ENCODE peak calls at places on chromosomes 12 and 14, in four cellular contexts. Q is left ventricle myocardium inferior, D is fibroblast of mammary gland, L is NB4. Z is an unnamed sample.

GRCh38 chr14:49598182-49598478 is 610 bp upstream of the LRR1 start:
- DNase-seq in D (no peak), L (peak), Q (no peak), Z (no peak)

GRCh38 chr12:120666577-120667390 is 20.2 kb upstream of the MLEC start:
- DNase-seq in L (no peak), Q (no peak), D (no peak), Z (no peak)

GRCh38 chr12:2794261-2794735 is 472 bp upstream of the FKBP4 start:
- DNase-seq in L (no peak), Q (no peak), D (peak), Z (no peak)

GRCh38 chr14:81231540-81231939 is 10.8 kb upstream of the GTF2A1 start:
- DNase-seq in D (no peak), Q (no peak), L (no peak), Z (no peak)

GRCh38 chr12:108107293-108107692 is 21.8 kb upstream of the WSCD2 start:
- DNase-seq in D (no peak), Q (no peak), L (no peak), Z (no peak)

GRCh38 chr12:124392991-124393790 is 98.3 kb downstream of the RFLNA start:
- DNase-seq in L (no peak), D (peak), Q (peak), Z (no peak)

GRCh38 chr14:37650356-37651037 is 55.1 kb downstream of the TTC6 start:
- DNase-seq in Q (no peak), D (no peak), L (no peak), Z (no peak)

GRCh38 chr12:7374423-7375144 is 69.4 kb downstream of the CD163L1 start:
- DNase-seq in L (peak), Q (peak), D (peak), Z (no peak)

GRCh38 chr12:31759621-31760459 is 31.0 kb upstream of the AMN1 start:
- DNase-seq in D (no peak), Q (no peak), L (no peak), Z (no peak)

GRCh38 chr12:26113853-26114719 is 10.8 kb downstream of the BHLHE41 start:
- DNase-seq in Q (peak), L (peak), D (peak), Z (no peak)

GRCh38 chr14:96851694-96852381 is 54.7 kb downstream of the VRK1 start:
- DNase-seq in D (peak), L (no peak), Q (no peak), Z (no peak)

GRCh38 chr14:53055003-53055402 is 98.1 kb downstream of the DDHD1 start:
- DNase-seq in Q (no peak), D (peak), L (peak), Z (peak)

GRCh38 chr12:70366581-70367267 is 634 bp downstream of the KCNMB4 start:
- DNase-seq in Q (peak), L (peak), D (peak), Z (no peak)

GRCh38 chr12:47875732-47876131 is 29.1 kb downstream of the VDR start:
- DNase-seq in D (no peak), L (no peak), Q (no peak), Z (no peak)

GRCh38 chr14:90291699-90292098 is 35.3 kb downstream of the PSMC1 start:
- DNase-seq in D (no peak), Q (no peak), L (no peak), Z (no peak)

GRCh38 chr12:104521731-104522130 is 65.0 kb downstream of the CHST11 start:
- DNase-seq in L (no peak), Q (no peak), D (peak), Z (no peak)

GRCh38 chr12:66269757-66270383 is 32.4 kb upstream of the HELB start:
- DNase-seq in Q (no peak), D (peak), L (peak), Z (peak)

GRCh38 chr12:26853303-26854027 is 20.5 kb upstream of the ITPR2 start:
- DNase-seq in L (peak), D (peak), Q (peak), Z (peak)

GRCh38 chr14:81565441-81566290 is 32.0 kb upstream of the SEL1L start:
- DNase-seq in Q (no peak), L (peak), D (peak), Z (no peak)

GRCh38 chr12:124620606-124621295 is 53.3 kb upstream of the NCOR2 start:
- DNase-seq in D (peak), Q (no peak), L (no peak), Z (no peak)

GRCh38 chr12:75892779-75893408 is 138.7 kb downstream of the PHLDA1 start:
- DNase-seq in L (peak), D (peak), Q (no peak), Z (no peak)

GRCh38 chr12:117789195-117789912 is 179.4 kb downstream of the KSR2 start:
- DNase-seq in Q (no peak), L (no peak), D (no peak), Z (no peak)
- TF ChIP-seq CTCF in Q (no peak), L (no peak), D (no peak), Z (no peak)

GRCh38 chr12:80607361-80608135 is 99.9 kb upstream of the MYF6 start:
- DNase-seq in Q (no peak), D (no peak), L (no peak), Z (no peak)
- H3K4me3 ChIP-seq in Q (no peak), D (no peak), L (no peak), Z (no peak)

GRCh38 chr12:130858084-130858483 is 13.8 kb upstream of the RAN start:
- DNase-seq in D (no peak), Q (no peak), L (no peak), Z (no peak)
- TF ChIP-seq CTCF in D (no peak), Q (no peak), L (no peak), Z (no peak)

GRCh38 chr14:76298896-76299295 is 77.0 kb upstream of the ESRRB start:
- DNase-seq in D (no peak), Q (no peak), L (no peak), Z (no peak)
- H3K4me3 ChIP-seq in D (no peak), Q (no peak), L (no peak), Z (no peak)

GRCh38 chr12:79689477-79690155 is 1.1 kb downstream of the PAWR start:
- DNase-seq in L (no peak), Q (peak), D (peak), Z (no peak)

GRCh38 chr12:79691299-79692248 is 810 bp upstream of the PAWR start:
- DNase-seq in L (no peak), D (peak), Q (no peak), Z (no peak)

GRCh38 chr12:79690156-79690605 is 583 bp downstream of the PAWR start:
- DNase-seq in D (no peak), Q (no peak), L (no peak), Z (no peak)

GRCh38 chr12:79692249-79692619 is 1.5 kb upstream of the PAWR start:
- DNase-seq in Q (no peak), L (no peak), D (no peak), Z (no peak)

DNA sequence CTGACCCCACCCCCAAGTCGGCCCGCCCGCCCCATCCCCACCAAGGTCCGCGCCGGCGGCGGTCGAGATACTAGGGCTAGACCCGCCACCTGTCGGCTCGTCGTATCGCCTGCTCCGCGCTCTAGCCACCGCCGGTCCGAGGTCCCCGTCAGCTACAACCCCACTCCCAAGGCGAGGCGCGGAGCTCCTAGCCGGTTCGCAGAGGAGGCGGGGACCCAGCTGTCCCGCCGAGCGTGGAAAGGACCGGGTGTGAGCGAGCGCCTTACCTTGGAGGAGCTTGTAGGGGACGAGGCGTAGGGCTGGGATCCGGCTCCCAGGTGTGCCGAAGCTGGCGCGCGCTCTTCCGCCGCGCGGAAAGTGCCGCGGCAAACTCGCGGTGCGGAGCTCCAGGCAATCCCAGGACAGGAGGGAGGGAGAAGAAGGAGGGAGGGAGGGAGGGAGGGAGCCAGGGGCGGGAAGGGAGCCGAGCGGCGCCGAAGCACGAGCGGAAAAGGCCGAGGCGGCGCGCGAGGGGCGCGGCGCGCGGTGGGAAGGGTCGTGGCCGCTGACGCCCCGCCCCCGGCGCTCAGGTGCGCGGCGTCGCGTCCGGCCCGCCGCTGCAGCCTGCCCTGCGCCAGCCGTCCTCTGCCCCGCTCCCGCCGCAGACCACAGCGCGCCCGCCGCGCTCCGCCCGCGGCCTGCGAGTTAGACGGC is at the start of gene PAWR:
- DNase-seq in L (no peak), D (peak), Q (peak), Z (no peak)
- TF ChIP-seq CTCF in L (no peak), D (no peak), Q (peak), Z (peak)

GRCh38 chr14:23558363-23559009 is 2.4 kb downstream of the THTPA start:
- DNase-seq in L (no peak), D (no peak), Q (no peak), Z (no peak)

GRCh38 chr14:23556700-23557440 is 799 bp downstream of the THTPA start:
- DNase-seq in D (no peak), L (peak), Q (no peak), Z (no peak)

GRCh38 chr14:23555882-23556699 is at the start of gene THTPA:
- DNase-seq in L (peak), D (peak), Q (peak), Z (peak)

GRCh38 chr14:23557946-23558345 is 1.9 kb downstream of the THTPA start:
- DNase-seq in D (no peak), L (no peak), Q (no peak), Z (no peak)

GRCh38 chr14:23557521-23557920 is 1.4 kb downstream of the THTPA start:
- DNase-seq in D (no peak), Q (no peak), L (no peak), Z (no peak)
- H3K4me3 ChIP-seq in D (peak), Q (peak), L (peak), Z (peak)

GRCh38 chr14:58884442-58884841 is 246.7 kb downstream of the DACT1 start:
- DNase-seq in D (no peak), Q (no peak), L (peak), Z (no peak)
- TF ChIP-seq CTCF in D (peak), Q (peak), L (peak), Z (peak)

GRCh38 chr12:132777614-132778013 is 16.0 kb upstream of the ANKLE2 start:
- DNase-seq in L (no peak), Q (no peak), D (no peak), Z (no peak)
- H3K4me3 ChIP-seq in L (no peak), Q (no peak), D (no peak), Z (no peak)